ENCODE peak calls at places on chromosomes 12 and 14, in four cellular contexts. C is activated gamma-delta T cell treated with anti-CD3 and anti-CD28 coated beads, Interleukin-2, amount 50 U/mL, for 16 hours; M is T-cell; E is ascending aorta. T is an unnamed sample.
A peak's percentile ranks its signal among the peaks of the same experiment; 100 is the strongest.

GRCh38 chr12:8957561-8957960 is 8.1 kb upstream of the M6PR start:
- DNase-seq in E (no peak), M (no peak), C (no peak), T (no peak)

GRCh38 chr12:106753526-106753925 is 21.0 kb upstream of the RIC8B start:
- DNase-seq in M (peak; percentile 32), E (no peak), C (peak; percentile 36), T (no peak)

GRCh38 chr12:7751394-7751793 is 4.2 kb upstream of the CLEC4C start:
- DNase-seq in C (no peak), M (no peak), E (no peak), T (no peak)

GRCh38 chr12:43805149-43805856 is 814 bp downstream of the TWF1 start:
- DNase-seq in C (no peak), E (no peak), M (no peak), T (no peak)

GRCh38 chr12:110754101-110754793 is 11.6 kb upstream of the PPP1CC start:
- DNase-seq in C (no peak), E (no peak), M (no peak), T (no peak)

GRCh38 chr12:26798669-26799068 is 34.3 kb downstream of the ITPR2 start:
- DNase-seq in M (no peak), E (no peak), C (no peak), T (no peak)

GRCh38 chr14:93788557-93789365 is 476 bp upstream of the PRIMA1 start:
- DNase-seq in C (no peak), E (no peak), M (no peak), T (no peak)

GRCh38 chr12:82057770-82058169 is 298.6 kb upstream of the PPFIA2 start:
- DNase-seq in E (no peak), C (no peak), M (no peak), T (no peak)

GRCh38 chr12:87413784-87414183 is 615.4 kb downstream of the C12orf50 start:
- DNase-seq in C (no peak), M (no peak), E (no peak), T (no peak)

GRCh38 chr12:46470039-46470627 is 97.6 kb upstream of the SLC38A2 start:
- DNase-seq in M (no peak), C (no peak), E (no peak), T (no peak)

GRCh38 chr14:103879570-103880333 is 32.4 kb upstream of the PPP1R13B start:
- DNase-seq in M (no peak), E (no peak), C (no peak), T (no peak)

GRCh38 chr12:84694111-84694510 is 218.5 kb downstream of the SLC6A15 start:
- DNase-seq in M (no peak), E (no peak), C (no peak), T (no peak)

GRCh38 chr12:21828779-21829178 is 54.3 kb upstream of the KCNJ8 start:
- DNase-seq in E (no peak), M (no peak), C (no peak), T (no peak)

GRCh38 chr12:25155031-25155576 is 39.9 kb downstream of the DNAI7 start:
- DNase-seq in M (no peak), E (no peak), C (no peak), T (no peak)

GRCh38 chr12:116675339-116676107 is 62.3 kb downstream of the SPRING1 start:
- DNase-seq in E (no peak), C (no peak), M (no peak), T (no peak)

GRCh38 chr14:69692542-69693053 is 74.3 kb upstream of the SRSF5 start:
- DNase-seq in M (no peak), E (no peak), C (no peak), T (no peak)

GRCh38 chr14:71730471-71730870 is 201.8 kb upstream of the RGS6 start:
- DNase-seq in C (no peak), M (no peak), E (no peak), T (no peak)

GRCh38 chr12:2287589-2287988 is 234.8 kb downstream of the CACNA1C start:
- DNase-seq in E (no peak), M (no peak), C (no peak), T (no peak)

GRCh38 chr12:121117226-121117777 is 15.4 kb upstream of the P2RX7 start:
- DNase-seq in M (no peak), C (no peak), E (no peak), T (no peak)

GRCh38 chr14:65164068-65164824 is 61.9 kb upstream of the MAX start:
- DNase-seq in C (no peak), E (no peak), M (peak; percentile 22), T (no peak)

GRCh38 chr14:89270439-89271227 is 146.4 kb downstream of the FOXN3 start:
- DNase-seq in M (no peak), E (no peak), C (no peak), T (no peak)

GRCh38 chr14:102772781-102773570 is 4.3 kb upstream of the TRAF3 start:
- DNase-seq in E (no peak), C (no peak), M (no peak), T (no peak)

T was measured in cortex of kidney.